ENCODE peak calls at places on chromosomes 12 and 14, in ten cellular contexts. One of them, this sample, is unnamed.

GRCh38 chr12:47299586-47299985 is 219.8 kb upstream of the AMIGO2 start:
- DNase-seq in GM23338: no peak
- DNase-seq in H7: no peak
- DNase-seq in H54: no peak
- DNase-seq in sigmoid colon: no peak
- DNase-seq in NCI-H2107: no peak
- DNase-seq in HEK293T: no peak
- DNase-seq in AG08395: no peak
- DNase-seq in heart right ventricle: no peak
- DNase-seq in skeletal muscle cell: no peak
- DNase-seq in this sample: no peak

GRCh38 chr12:122389677-122390076 is 32.8 kb downstream of the CLIP1 start:
- DNase-seq in GM23338: no peak
- DNase-seq in H7: no peak
- DNase-seq in H54: no peak
- DNase-seq in sigmoid colon: no peak
- DNase-seq in NCI-H2107: no peak
- DNase-seq in HEK293T: no peak
- DNase-seq in AG08395: no peak
- DNase-seq in heart right ventricle: peak
- DNase-seq in skeletal muscle cell: no peak
- DNase-seq in this sample: no peak

GRCh38 chr14:105482486-105483110 is 4.1 kb upstream of the CRIP1 start:
- DNase-seq in GM23338: no peak
- DNase-seq in H7: no peak
- DNase-seq in H54: no peak
- DNase-seq in sigmoid colon: no peak
- DNase-seq in NCI-H2107: no peak
- DNase-seq in HEK293T: no peak
- DNase-seq in AG08395: no peak
- DNase-seq in heart right ventricle: no peak
- DNase-seq in skeletal muscle cell: no peak
- DNase-seq in this sample: no peak

GRCh38 chr12:2004113-2004929 is at the start of gene DCP1B:
- DNase-seq in GM23338: peak
- DNase-seq in H7: peak
- DNase-seq in H54: peak
- DNase-seq in sigmoid colon: peak
- DNase-seq in NCI-H2107: peak
- DNase-seq in HEK293T: peak
- DNase-seq in AG08395: peak
- DNase-seq in heart right ventricle: peak
- DNase-seq in skeletal muscle cell: peak
- DNase-seq in this sample: peak

GRCh38 chr14:103740991-103741689 is 25.5 kb downstream of the ZFYVE21 start:
- DNase-seq in GM23338: no peak
- DNase-seq in H7: no peak
- DNase-seq in H54: no peak
- DNase-seq in sigmoid colon: peak
- DNase-seq in NCI-H2107: no peak
- DNase-seq in HEK293T: no peak
- DNase-seq in AG08395: peak
- DNase-seq in heart right ventricle: no peak
- DNase-seq in skeletal muscle cell: no peak
- DNase-seq in this sample: no peak

GRCh38 chr12:29155079-29155478 is 6.0 kb downstream of the FAR2 start:
- DNase-seq in GM23338: no peak
- DNase-seq in H7: no peak
- DNase-seq in H54: no peak
- DNase-seq in sigmoid colon: no peak
- DNase-seq in NCI-H2107: no peak
- DNase-seq in HEK293T: peak
- DNase-seq in AG08395: no peak
- DNase-seq in heart right ventricle: no peak
- DNase-seq in skeletal muscle cell: no peak
- DNase-seq in this sample: no peak

GRCh38 chr14:39267592-39268112 is 33.9 kb downstream of the MIA2 start:
- DNase-seq in GM23338: peak
- DNase-seq in H7: no peak
- DNase-seq in H54: no peak
- DNase-seq in sigmoid colon: no peak
- DNase-seq in NCI-H2107: no peak
- DNase-seq in HEK293T: no peak
- DNase-seq in AG08395: no peak
- DNase-seq in heart right ventricle: no peak
- DNase-seq in skeletal muscle cell: no peak
- DNase-seq in this sample: no peak

GRCh38 chr14:55470025-55470424 is 29.6 kb upstream of the TBPL2 start:
- DNase-seq in GM23338: no peak
- DNase-seq in H7: no peak
- DNase-seq in H54: no peak
- DNase-seq in sigmoid colon: no peak
- DNase-seq in NCI-H2107: no peak
- DNase-seq in HEK293T: no peak
- DNase-seq in AG08395: no peak
- DNase-seq in heart right ventricle: no peak
- DNase-seq in skeletal muscle cell: no peak
- DNase-seq in this sample: no peak

GRCh38 chr14:101620039-101620788 is 58.9 kb downstream of the DIO3 start:
- DNase-seq in GM23338: no peak
- DNase-seq in H7: no peak
- DNase-seq in H54: no peak
- DNase-seq in sigmoid colon: no peak
- DNase-seq in NCI-H2107: no peak
- DNase-seq in HEK293T: no peak
- DNase-seq in AG08395: no peak
- DNase-seq in heart right ventricle: no peak
- DNase-seq in skeletal muscle cell: no peak
- DNase-seq in this sample: no peak

GRCh38 chr12:46402451-46402850 is 29.9 kb upstream of the SLC38A2 start:
- DNase-seq in GM23338: no peak
- DNase-seq in H7: no peak
- DNase-seq in H54: no peak
- DNase-seq in sigmoid colon: peak
- DNase-seq in NCI-H2107: no peak
- DNase-seq in HEK293T: no peak
- DNase-seq in AG08395: peak
- DNase-seq in heart right ventricle: no peak
- DNase-seq in skeletal muscle cell: peak
- DNase-seq in this sample: no peak

GRCh38 chr12:29741342-29742241 is 42.1 kb downstream of the TMTC1 start:
- DNase-seq in GM23338: no peak
- DNase-seq in H7: no peak
- DNase-seq in H54: no peak
- DNase-seq in sigmoid colon: no peak
- DNase-seq in NCI-H2107: no peak
- DNase-seq in HEK293T: no peak
- DNase-seq in AG08395: no peak
- DNase-seq in heart right ventricle: no peak
- DNase-seq in skeletal muscle cell: peak
- DNase-seq in this sample: no peak

GRCh38 chr12:111570090-111570961 is 28.8 kb downstream of the ATXN2 start:
- DNase-seq in GM23338: no peak
- DNase-seq in H7: no peak
- DNase-seq in H54: peak
- DNase-seq in sigmoid colon: no peak
- DNase-seq in NCI-H2107: no peak
- DNase-seq in HEK293T: no peak
- DNase-seq in AG08395: peak
- DNase-seq in heart right ventricle: no peak
- DNase-seq in skeletal muscle cell: peak
- DNase-seq in this sample: no peak

GRCh38 chr12:95764848-95765247 is 25.7 kb downstream of the NTN4 start:
- DNase-seq in GM23338: no peak
- DNase-seq in H7: no peak
- DNase-seq in H54: no peak
- DNase-seq in sigmoid colon: no peak
- DNase-seq in NCI-H2107: no peak
- DNase-seq in HEK293T: no peak
- DNase-seq in AG08395: no peak
- DNase-seq in heart right ventricle: no peak
- DNase-seq in skeletal muscle cell: no peak
- DNase-seq in this sample: no peak

GRCh38 chr14:75306917-75307699 is 28.5 kb downstream of the FOS start:
- DNase-seq in GM23338: peak
- DNase-seq in H7: no peak
- DNase-seq in H54: no peak
- DNase-seq in sigmoid colon: no peak
- DNase-seq in NCI-H2107: peak
- DNase-seq in HEK293T: peak
- DNase-seq in AG08395: peak
- DNase-seq in heart right ventricle: no peak
- DNase-seq in skeletal muscle cell: no peak
- DNase-seq in this sample: no peak

GRCh38 chr12:49305762-49306161 is 10.8 kb downstream of the PRPH start:
- DNase-seq in GM23338: no peak
- DNase-seq in H7: no peak
- DNase-seq in H54: no peak
- DNase-seq in sigmoid colon: peak
- DNase-seq in NCI-H2107: no peak
- DNase-seq in HEK293T: no peak
- DNase-seq in AG08395: no peak
- DNase-seq in heart right ventricle: no peak
- DNase-seq in skeletal muscle cell: no peak
- DNase-seq in this sample: no peak

GRCh38 chr14:76101384-76101783 is 50.3 kb upstream of the GPATCH2L start:
- DNase-seq in GM23338: no peak
- DNase-seq in H7: no peak
- DNase-seq in H54: no peak
- DNase-seq in sigmoid colon: peak
- DNase-seq in NCI-H2107: no peak
- DNase-seq in HEK293T: no peak
- DNase-seq in AG08395: no peak
- DNase-seq in heart right ventricle: no peak
- DNase-seq in skeletal muscle cell: no peak
- DNase-seq in this sample: no peak

GRCh38 chr12:57242691-57243454 is 8.1 kb downstream of the STAC3 start:
- DNase-seq in GM23338: peak
- DNase-seq in H7: peak
- DNase-seq in H54: no peak
- DNase-seq in sigmoid colon: peak
- DNase-seq in NCI-H2107: peak
- DNase-seq in HEK293T: peak
- DNase-seq in AG08395: peak
- DNase-seq in heart right ventricle: peak
- DNase-seq in skeletal muscle cell: no peak
- DNase-seq in this sample: no peak

GRCh38 chr14:93993382-93993781 is 3.7 kb upstream of the CCDC197 start:
- DNase-seq in GM23338: no peak
- DNase-seq in H7: no peak
- DNase-seq in H54: no peak
- DNase-seq in sigmoid colon: no peak
- DNase-seq in NCI-H2107: no peak
- DNase-seq in HEK293T: no peak
- DNase-seq in AG08395: no peak
- DNase-seq in heart right ventricle: no peak
- DNase-seq in skeletal muscle cell: no peak
- DNase-seq in this sample: no peak

This sample was measured in omental fat pad.